ENCODE peak calls at places on chromosomes 3 and 15, in five cellular contexts. N is GM12878, Y is H1, V is HepG2, J is K562. O is an unnamed sample.

GRCh38 chr3:46656778-46657556 is 36.5 kb downstream of the ALS2CL start:
- DNase-seq in N (no peak), Y (no peak), V (no peak), J (no peak), O (no peak)

GRCh38 chr3:126285369-126285768 is 71.8 kb downstream of the KLF15 start:
- DNase-seq in N (no peak), Y (no peak), V (no peak), J (no peak), O (no peak)

GRCh38 chr15:49622561-49622960 is 1.7 kb downstream of the DTWD1 start:
- DNase-seq in N (no peak), Y (no peak), V (no peak), J (no peak), O (peak)

GRCh38 chr3:32952369-32953067 is 1.1 kb downstream of the CCR4 start:
- DNase-seq in N (no peak), Y (no peak), V (no peak), J (no peak), O (no peak)

GRCh38 chr3:21938267-21938681 is 187.3 kb upstream of the ZNF385D start:
- DNase-seq in N (no peak), Y (no peak), V (no peak), J (no peak), O (no peak)

GRCh38 chr3:158272071-158272470 is 162.2 kb downstream of the RSRC1 start:
- DNase-seq in N (no peak), Y (no peak), V (no peak), J (no peak), O (no peak)

GRCh38 chr3:33915796-33916589 is 117.6 kb downstream of the PDCD6IP start:
- DNase-seq in N (no peak), Y (peak), V (peak), J (no peak), O (peak)

GRCh38 chr15:73130830-73131229 is 78.6 kb downstream of the NEO1 start:
- DNase-seq in N (no peak), Y (no peak), V (no peak), J (no peak), O (no peak)

GRCh38 chr3:12462159-12462962 is 21.9 kb upstream of the TSEN2 start:
- DNase-seq in N (no peak), Y (no peak), V (peak), J (no peak), O (no peak)

GRCh38 chr15:41521614-41522013 is 8.0 kb upstream of the LTK start:
- DNase-seq in N (no peak), Y (no peak), V (no peak), J (no peak), O (no peak)

DNA sequence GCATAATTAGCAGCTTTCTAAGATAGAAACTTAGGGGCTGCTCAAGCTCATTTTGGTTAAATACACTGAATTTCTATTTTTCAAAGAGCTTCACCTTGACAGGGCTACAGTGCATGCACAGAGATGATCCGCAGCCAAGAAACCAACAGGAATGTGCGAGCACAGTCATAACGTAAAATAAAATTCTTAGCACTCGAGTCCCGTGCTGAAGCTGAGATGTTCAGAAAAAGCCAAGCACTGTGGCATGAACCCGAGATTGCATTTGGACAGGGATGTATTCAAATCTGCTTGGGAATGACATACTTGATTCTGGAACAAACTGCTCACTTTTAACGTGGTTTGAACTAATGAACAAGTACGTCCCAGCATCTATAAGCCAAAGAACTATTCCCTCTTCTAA is 340.3 kb downstream of the FOXP1 start:
- DNase-seq in N (no peak), Y (no peak), V (no peak), J (no peak), O (no peak)
- TF ChIP-seq KDM1A in N (no peak), Y (no peak), V (no peak), J (no peak), O (no peak)

GRCh38 chr15:91982401-91982800 is 128.9 kb downstream of the SLCO3A1 start:
- DNase-seq in N (no peak), Y (no peak), V (no peak), J (no peak), O (no peak)
- TF ChIP-seq CEBPB in N (no peak), Y (no peak), V (no peak), J (no peak), O (no peak)

GRCh38 chr3:64291345-64291744 is 66.1 kb upstream of the PRICKLE2 start:
- DNase-seq in N (no peak), Y (no peak), V (no peak), J (no peak), O (peak)
- TF ChIP-seq USF2 in N (no peak), Y (no peak), V (no peak), J (no peak), O (no peak)

DNA sequence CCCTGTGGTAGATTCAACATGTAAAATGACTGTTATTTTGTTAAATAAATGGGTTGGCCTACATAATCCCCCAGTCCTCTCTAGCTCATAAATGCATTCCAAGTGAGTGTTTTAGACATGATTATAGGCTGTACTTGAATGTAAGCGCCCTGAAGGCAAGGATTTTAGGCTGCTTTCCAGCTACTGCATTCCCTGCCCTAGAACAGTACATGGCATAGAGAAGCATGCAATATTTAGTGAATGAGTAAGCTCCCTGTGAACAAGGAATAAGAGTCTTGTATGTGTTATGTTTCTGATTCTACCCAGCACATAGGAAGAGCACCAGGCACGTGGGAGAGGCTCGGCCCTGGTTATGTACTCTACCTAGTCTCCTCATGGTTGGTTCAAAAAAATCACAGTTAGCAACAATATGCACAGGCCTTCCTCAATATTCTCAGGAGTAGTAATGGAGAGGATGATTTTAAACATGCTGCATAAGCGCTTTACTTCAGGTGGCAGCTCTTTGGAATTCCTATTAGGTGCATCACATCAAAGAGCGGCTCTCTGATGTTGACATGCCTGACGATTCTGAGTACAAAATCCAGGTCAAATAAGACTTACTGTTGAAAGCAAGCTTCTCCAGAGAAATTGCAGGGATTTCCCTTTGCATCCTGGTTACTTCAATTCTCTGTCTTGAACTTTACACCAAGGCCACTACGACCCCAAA is 456.6 kb downstream of the MAGI1 start:
- DNase-seq in N (no peak), Y (no peak), V (peak), J (no peak), O (no peak)
- TF ChIP-seq KDM1A in N (no peak), Y (no peak), V (no peak), J (no peak), O (no peak)

GRCh38 chr3:52236424-52236886 is 2.5 kb downstream of the TWF2 start:
- DNase-seq in N (no peak), Y (no peak), V (no peak), J (no peak), O (no peak)
- TF ChIP-seq CEBPB in N (no peak), Y (no peak), V (no peak), J (no peak), O (no peak)

GRCh38 chr15:98062869-98063268 is 102.4 kb downstream of the ARRDC4 start:
- DNase-seq in N (no peak), Y (no peak), V (no peak), J (no peak), O (no peak)

GRCh38 chr15:98051734-98052133 is 91.2 kb downstream of the ARRDC4 start:
- DNase-seq in N (no peak), Y (no peak), V (no peak), J (no peak), O (no peak)

GRCh38 chr15:98063311-98063710 is 102.8 kb downstream of the ARRDC4 start:
- DNase-seq in N (no peak), Y (no peak), V (no peak), J (no peak), O (no peak)

GRCh38 chr15:98057453-98057852 is 97.0 kb downstream of the ARRDC4 start:
- DNase-seq in N (no peak), Y (no peak), V (no peak), J (no peak), O (no peak)
- TF ChIP-seq USF2 in N (no peak), Y (no peak), V (no peak), J (no peak), O (no peak)

DNA sequence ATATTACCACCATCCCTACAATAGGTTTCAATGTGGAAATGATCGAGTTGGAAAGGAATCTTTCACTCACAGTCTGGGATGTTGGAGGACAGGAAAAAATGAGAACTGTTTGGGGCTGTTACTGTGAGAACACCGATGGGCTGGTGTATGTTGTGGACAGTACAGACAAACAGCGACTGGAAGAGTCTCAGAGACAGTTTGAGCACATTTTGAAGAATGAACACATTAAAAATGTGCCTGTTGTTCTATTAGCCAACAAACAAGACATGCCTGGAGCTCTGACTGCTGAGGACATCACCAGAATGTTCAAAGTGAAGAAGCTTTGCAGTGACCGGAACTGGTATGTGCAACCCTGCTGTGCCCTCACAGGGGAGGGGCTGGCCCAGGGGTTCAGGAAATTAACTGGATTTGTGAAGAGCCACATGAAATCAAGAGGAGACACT is 520 bp downstream of the ARL14 start:
- DNase-seq in N (no peak), Y (no peak), V (no peak), J (no peak), O (peak)
- TF ChIP-seq KDM1A in N (no peak), Y (no peak), V (no peak), J (no peak), O (no peak)

DNA sequence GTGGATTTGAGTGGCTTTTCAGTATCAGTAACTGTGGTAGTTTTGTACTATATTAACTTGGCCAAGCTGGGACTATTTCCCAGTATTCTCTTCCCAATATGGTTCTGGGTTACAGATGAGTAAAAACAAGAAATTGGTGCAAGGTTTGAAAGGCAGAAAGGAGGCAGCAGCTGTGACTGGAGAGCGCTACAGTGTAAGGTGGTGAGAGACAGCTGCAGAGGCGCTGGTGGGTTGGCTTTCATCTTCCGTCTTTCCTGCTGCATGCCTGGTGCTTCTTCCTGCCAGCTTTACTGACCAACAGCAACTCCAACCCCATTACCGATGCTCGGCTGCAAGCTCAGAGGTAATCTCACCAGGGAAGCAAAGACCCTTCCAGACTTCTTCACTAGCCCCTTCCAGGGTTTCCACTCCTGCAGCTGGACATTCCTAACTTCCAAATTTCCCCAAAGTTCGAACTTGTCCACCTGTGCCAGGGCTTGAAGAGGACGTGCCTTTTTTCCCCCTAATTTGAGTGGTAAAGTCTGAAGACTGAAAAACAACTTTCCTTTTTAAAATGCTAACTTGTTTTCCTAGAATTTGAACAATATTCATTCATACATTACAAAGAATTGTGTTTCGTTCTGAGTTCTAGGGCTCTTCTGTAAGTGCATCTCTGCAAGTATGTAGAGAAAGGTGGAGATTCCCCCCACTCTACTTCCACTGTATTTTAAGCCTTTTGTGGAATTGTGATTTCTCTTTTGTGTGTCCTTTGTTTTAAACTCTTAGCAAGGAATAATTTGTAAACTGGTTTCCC is 9.6 kb downstream of the DPH3 start:
- DNase-seq in N (no peak), Y (no peak), V (no peak), J (no peak), O (no peak)
- TF ChIP-seq CEBPB in N (no peak), Y (no peak), V (no peak), J (no peak), O (no peak)

GRCh38 chr3:138593488-138594149 is 441 bp downstream of the CEP70 start:
- DNase-seq in N (no peak), Y (no peak), V (peak), J (no peak), O (no peak)
- TF ChIP-seq USF2 in N (no peak), Y (no peak), V (no peak), J (no peak), O (no peak)